ENCODE peak calls at places on chromosome 14, in five cellular contexts. H is A549, U is H1, V is HepG2, K is K562. T is an unnamed sample.

GRCh38 chr14:89012272-89013097 is 188.0 kb downstream of the TTC8 start:
- DNase-seq in H (no peak), U (no peak), V (peak; percentile 27), K (no peak), T (no peak)

GRCh38 chr14:104693482-104694431 is 4.3 kb downstream of the INF2 start:
- DNase-seq in H (no peak), U (no peak), V (no peak), K (no peak), T (no peak)

GRCh38 chr14:59931237-59931636 is 11.3 kb downstream of the LRRC9 start:
- DNase-seq in H (no peak), U (no peak), V (no peak), K (no peak), T (no peak)

GRCh38 chr14:79510659-79511058 is 700.6 kb downstream of the DIO2 start:
- DNase-seq in H (no peak), U (no peak), V (no peak), K (no peak), T (no peak)

GRCh38 chr14:65255029-65255545 is 152.8 kb upstream of the MAX start:
- DNase-seq in H (peak; percentile 78), U (no peak), V (peak; percentile 82), K (no peak), T (no peak)

GRCh38 chr14:86774916-86775315 is 1218.1 kb downstream of the GALC start:
- DNase-seq in H (no peak), U (no peak), V (no peak), K (no peak), T (no peak)

GRCh38 chr14:61608245-61609142 is 86.8 kb upstream of the HIF1A start:
- DNase-seq in H (no peak), U (no peak), V (peak; percentile 71), K (no peak), T (peak; percentile 87)

GRCh38 chr14:80996049-80996901 is 40.9 kb downstream of the TSHR start:
- DNase-seq in H (peak; percentile 65), U (no peak), V (peak; percentile 66), K (peak; percentile 59), T (peak; percentile 44)

GRCh38 chr14:27184371-27184901 is 586.6 kb upstream of the NOVA1 start:
- DNase-seq in H (no peak), U (no peak), V (no peak), K (no peak), T (peak; percentile 7)

GRCh38 chr14:69260979-69261605 is 1.1 kb downstream of the GALNT16 start:
- DNase-seq in H (peak; percentile 72), U (peak; percentile 87), V (no peak), K (peak; percentile 67), T (no peak)

GRCh38 chr14:65132855-65133254 is 30.5 kb upstream of the MAX start:
- DNase-seq in H (no peak), U (no peak), V (peak; percentile 82), K (no peak), T (no peak)

GRCh38 chr14:21384494-21384851 is 654 bp upstream of the SUPT16H start:
- DNase-seq in H (no peak), U (no peak), V (no peak), K (no peak), T (no peak)

DNA sequence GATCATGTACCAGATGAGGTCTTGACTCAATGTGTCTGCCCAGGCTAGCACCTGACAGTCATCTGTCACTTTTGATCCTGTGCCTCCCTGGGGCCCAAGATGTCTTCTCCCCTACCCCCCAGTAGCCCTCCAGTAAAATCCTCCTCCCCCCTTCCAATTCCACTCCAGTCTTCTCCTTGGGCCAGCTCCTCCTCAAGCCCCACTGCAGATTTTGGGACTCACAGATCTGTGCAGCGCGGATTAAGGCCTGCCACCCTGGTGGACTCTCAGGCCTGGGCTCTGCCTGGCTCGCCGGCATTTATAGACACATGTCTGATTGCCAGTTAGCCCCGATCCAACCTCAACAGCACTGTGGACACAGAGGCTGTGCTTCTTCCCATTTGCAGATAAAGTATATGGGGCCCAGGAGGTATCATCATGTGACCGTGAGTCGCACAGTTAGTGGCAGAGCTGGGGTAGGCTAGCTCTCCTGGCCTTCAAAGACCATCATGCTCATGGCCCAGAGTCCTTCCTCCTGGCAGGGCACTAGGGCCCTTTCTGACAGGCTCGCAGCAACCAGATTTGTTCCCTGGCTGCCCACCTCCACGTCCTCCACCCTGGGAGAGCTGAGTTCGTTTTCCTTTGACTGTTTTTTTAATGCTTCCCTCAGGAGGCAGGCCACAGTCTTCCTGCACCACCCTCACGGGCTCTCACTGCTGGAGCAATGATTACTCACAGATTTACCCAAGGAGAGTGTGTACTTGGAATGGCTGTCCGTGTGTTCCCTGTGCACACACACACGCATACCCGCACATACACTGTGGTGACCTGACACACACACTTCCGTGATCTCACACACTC is 98.3 kb upstream of the DIO3 start:
- DNase-seq in H (no peak), U (no peak), V (no peak), K (no peak), T (no peak)
- TF ChIP-seq JUN in H (no peak), U (no peak), V (no peak), K (no peak), T (no peak)

DNA sequence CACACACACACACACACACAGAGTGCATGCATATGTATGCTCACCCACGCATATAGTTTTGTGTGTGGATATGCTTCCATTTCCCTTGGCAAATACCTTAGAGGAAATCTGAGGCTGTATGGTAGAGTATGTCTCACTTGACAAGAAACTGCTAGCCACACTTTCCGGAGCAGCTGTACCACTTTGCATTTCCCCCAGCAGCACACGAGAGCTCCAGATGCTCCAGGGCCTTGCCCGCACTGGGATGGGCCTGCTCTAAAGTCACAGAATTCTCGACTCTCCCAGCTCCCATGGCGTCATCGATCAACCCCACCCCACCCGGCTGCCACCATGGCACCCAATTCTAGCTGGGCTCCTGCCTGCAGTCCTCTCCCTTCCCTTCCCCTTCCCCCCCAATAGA is 21.9 kb downstream of the CLMN start:
- DNase-seq in H (no peak), U (no peak), V (no peak), K (no peak), T (no peak)
- H3K4me3 ChIP-seq in H (no peak overlapping the region), U (no peak overlapping the region), V (no peak overlapping the region), K (no peak overlapping the region), T (no peak overlapping the region)

DNA sequence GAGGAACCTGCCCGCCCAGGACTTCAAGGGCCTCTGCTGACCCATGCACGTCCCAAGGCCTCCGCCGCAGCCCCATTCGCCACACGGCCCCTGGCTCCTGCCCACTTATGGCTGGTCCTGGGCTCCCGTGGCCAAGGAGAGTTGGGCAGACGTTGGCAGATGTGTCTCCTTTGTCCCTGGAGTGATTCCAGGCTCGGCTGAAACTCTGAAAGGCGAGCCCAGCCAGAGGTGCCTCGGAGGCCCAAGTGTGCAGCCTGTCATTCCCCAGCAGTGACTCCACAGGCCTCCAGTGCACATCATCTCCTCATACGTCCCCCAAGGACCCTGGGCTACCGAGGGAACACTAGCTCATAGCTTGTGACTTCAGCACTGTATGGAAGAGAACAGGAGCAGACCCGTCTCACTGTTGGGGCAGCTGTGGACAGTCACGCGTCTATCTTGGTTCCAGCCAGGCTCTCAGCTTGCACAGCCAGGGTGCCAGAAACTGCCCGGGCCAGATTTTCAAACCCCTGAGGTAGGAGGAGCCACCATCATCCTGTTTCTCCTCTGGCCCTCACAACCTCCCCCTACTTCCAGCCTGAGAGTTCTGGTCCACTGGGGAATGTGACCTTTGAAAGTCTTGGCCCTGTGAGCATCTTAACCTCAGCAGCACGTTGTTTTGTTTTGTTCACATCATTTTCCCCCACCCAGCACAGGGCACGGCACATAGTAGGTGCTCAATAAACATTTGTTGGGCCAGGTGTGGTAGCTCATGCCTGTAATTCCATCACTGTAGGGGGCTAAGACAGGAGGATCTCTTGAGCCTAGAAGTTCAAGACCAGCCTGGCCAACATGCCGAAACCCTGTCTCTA is 50.2 kb downstream of the PSMA6 start:
- DNase-seq in H (no peak), U (no peak), V (no peak), K (no peak), T (no peak)
- TF ChIP-seq JUN in H (no peak), U (no peak), V (no peak), K (no peak), T (no peak)

DNA sequence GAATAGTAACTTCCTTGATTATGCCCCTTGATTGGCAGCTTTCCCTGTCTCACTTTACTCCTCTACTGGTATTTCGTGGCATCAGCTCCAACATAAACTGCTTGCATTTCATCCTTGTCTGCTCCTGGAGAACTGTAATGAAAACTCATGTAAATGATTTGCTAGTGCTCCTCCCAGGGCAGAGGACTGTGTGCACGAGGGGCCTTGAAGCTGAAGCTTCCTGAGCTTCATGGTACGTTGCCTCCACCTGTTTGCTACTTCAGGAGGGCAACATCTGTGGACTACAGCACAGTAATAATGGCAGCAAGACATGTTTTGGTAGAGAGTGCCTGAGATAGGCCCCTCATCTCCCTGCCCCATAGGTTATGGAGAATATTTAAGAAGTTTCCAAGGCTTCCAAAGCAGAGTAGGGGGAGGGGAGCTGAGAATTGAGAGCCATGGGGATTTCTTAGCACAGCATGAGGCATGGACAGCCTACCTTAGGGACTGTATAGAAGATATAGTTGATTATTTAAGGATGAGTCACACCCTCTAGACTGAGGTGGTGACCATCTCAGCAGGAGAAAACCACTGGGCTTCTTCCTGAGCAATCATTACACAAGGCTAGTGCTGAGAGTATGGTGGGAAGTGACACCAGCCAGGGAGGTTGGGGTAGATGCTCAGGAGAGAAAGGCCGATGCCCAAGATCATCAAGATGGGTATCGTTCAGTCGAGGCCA is 29.5 kb downstream of the CCDC198 start:
- DNase-seq in H (no peak), U (no peak), V (no peak), K (no peak), T (no peak)
- H3K4me3 ChIP-seq in H (no peak overlapping the region), U (no peak overlapping the region), V (no peak overlapping the region), K (no peak overlapping the region), T (no peak overlapping the region)

DNA sequence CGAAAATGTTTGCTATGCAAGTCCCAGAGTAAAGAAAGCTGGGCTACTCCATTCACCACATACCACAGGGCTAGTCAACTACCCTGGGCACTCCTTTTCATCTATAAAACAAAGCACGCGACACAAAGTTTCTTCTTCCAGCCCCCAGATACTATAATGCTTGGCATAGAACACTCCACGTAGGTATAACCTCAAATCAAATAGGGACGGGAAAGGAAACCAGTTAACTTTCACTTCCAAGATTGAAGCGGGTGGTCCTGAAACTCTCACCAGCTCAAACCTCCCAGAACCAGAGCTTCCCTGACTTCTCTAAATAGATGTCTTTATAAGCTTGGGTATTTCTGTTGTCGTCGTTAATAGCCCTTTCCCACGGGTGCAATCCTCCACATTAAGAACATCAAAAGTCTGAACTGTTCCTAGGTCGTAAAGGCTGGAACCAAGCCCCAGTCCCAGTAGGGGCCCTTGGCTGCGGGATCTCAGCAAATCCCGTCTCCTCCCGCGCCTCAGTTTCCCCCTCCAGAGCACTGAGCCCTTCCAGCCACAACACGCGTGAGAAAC is 647 bp downstream of the LGMN start:
- DNase-seq in H (no peak), U (no peak), V (peak; percentile 14), K (no peak), T (peak; percentile 61)
- TF ChIP-seq JUN in H (no peak), U (no peak), V (no peak), K (no peak), T (no peak)

DNA sequence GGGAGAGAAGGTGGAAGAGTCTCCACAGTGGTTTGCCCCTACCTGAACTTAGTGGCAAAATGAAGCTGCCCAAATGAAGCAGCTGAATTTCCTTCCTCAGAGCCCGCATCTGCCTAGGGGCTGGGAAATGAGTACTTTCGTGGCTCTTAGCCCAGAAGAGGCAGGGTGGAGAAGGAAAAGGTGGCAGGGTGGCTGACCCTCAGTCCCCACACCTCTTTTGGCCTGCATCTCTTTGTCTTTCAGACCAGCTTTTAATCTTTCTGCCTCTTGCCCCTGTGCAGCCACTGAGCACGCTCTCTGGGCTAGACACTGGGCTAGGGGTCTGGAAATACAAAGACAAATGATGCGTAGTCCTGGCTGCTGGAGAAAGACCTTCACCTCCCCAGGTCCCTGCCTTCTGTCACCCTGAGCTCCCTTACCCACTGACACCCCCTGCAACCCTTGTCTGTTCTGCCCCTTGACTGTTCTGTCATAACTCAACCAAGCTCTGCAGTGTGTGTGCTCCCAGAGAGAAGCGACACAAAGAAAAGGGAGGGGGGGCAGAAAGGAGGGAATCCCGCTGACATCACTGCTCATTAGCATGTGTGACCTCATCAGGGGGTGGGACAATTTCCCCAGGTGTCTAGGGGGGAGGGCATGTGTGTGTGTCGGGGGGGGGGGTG is 362 bp upstream of the REM2 start:
- DNase-seq in H (no peak), U (peak; percentile 64), V (no peak), K (peak; percentile 88), T (peak; percentile 19)
- H3K4me3 ChIP-seq in H (no peak overlapping the region), U (peak overlapping the region; percentile 11), V (no peak overlapping the region), K (no peak overlapping the region), T (no peak overlapping the region)

T was measured in endothelial cell of umbilical vein.